ENCODE peak calls at places on chromosome 16, in five cellular contexts. N is AG10803, K is choroid plexus epithelial cell, E is fibroblast of pulmonary artery, W is psoas muscle. X is an unnamed sample.
A peak's percentile ranks its signal among the peaks of the same experiment; 100 is the strongest.

GRCh38 chr16:56726283-56726682 is 3.6 kb upstream of the NUP93 start:
- DNase-seq in N (no peak), K (no peak), E (no peak), W (no peak), X (no peak)

GRCh38 chr16:84925092-84925772 is 86.1 kb downstream of the ZDHHC7 start:
- DNase-seq in N (peak; percentile 15), K (peak; percentile 43), E (no peak), W (peak; percentile 74), X (no peak)

GRCh38 chr16:74793571-74793970 is 19.0 kb upstream of the FA2H start:
- DNase-seq in N (no peak), K (no peak), E (no peak), W (no peak), X (no peak)

GRCh38 chr16:12239953-12240485 is 263.5 kb downstream of the SNX29 start:
- DNase-seq in N (peak; percentile 74), K (peak; percentile 66), E (peak; percentile 72), W (no peak), X (no peak)

GRCh38 chr16:70685938-70686375 is at the start of gene MTSS2:
- DNase-seq in N (peak; percentile 89), K (peak; percentile 89), E (peak; percentile 83), W (peak; percentile 89), X (no peak)

GRCh38 chr16:1433756-1434155 is 2.9 kb downstream of the PERCC1 start:
- DNase-seq in N (no peak), K (no peak), E (no peak), W (no peak), X (no peak)

GRCh38 chr16:86789621-86790051 is 211.3 kb downstream of the FOXL1 start:
- DNase-seq in N (peak; percentile 53), K (no peak), E (no peak), W (no peak), X (no peak)

GRCh38 chr16:87366288-87366687 is 17.3 kb downstream of the FBXO31 start:
- DNase-seq in N (no peak), K (no peak), E (no peak), W (no peak), X (no peak)

GRCh38 chr16:89873109-89873821 is at the start of gene TCF25:
- DNase-seq in N (peak; percentile 73), K (peak; percentile 86), E (peak; percentile 87), W (peak; percentile 85), X (no peak)
- TF ChIP-seq CTCF in N (no peak), K (peak; percentile 8), E (no peak), W (no peak), X (no peak)

DNA sequence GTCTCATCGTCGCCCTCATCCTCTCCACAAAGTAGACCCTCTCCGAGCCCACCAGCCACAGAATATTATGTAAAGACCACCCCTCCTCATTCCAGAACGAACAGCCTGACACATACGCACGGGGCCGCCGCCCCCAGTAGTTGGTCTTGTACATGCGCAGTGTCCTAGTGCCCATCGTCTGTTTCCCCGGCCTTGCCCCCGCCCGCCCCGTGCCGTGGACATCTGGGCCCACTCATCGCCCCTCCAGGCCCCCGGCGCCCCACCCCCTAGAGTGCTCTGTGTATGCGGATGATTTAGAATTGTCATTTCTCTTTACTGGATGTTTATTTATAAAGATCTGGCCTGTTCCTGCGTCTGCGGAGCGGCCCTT is 475 bp upstream of the AMDHD2 start:
- DNase-seq in N (no peak), K (no peak), E (no peak), W (no peak), X (no peak)
- H3K4me3 ChIP-seq in N (peak overlapping the region; percentile 40), K (peak overlapping the region; percentile 40), E (peak overlapping the region; percentile 37), W (peak overlapping the region; percentile 73), X (peak overlapping the region; percentile 60)

GRCh38 chr16:59412275-59412841 is 678.2 kb upstream of the GOT2 start:
- DNase-seq in N (no peak), K (peak; percentile 61), E (no peak), W (no peak), X (no peak)
- TF ChIP-seq CTCF in N (peak; percentile 47), K (peak; percentile 76), E (no peak), W (no peak), X (no peak)

DNA sequence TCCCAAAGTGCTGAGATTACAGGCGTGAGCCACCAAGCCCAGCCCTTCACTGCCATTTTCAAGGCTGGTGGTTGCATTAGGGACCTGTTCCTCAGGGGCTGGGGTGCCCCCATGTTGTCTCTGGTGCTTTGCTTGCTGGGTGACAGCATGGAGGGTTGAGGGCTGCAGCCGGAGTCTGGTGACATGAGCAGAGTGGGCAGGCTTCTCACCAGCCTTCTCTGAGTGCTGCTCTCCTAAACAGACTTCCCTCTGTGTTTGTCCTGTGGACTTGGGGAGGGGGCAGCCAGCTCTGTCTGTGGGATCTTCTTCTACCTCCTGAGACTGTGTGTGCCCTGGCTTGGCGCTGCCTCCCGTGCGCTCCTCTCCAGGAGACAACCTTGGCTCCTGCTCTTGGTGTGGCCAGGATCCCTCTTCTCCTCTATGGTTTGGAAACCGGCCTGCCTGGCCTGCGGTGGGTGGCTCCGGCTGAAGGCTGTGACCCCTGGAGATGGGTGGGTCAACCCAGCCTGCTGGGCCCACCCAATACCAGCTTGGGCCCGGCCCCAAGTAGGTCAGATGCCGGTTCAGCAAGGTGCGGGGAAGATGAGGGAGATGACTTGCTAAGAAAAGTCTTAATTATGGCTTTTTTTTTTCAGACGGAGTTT is 72.1 kb downstream of the PDPK1 start:
- DNase-seq in N (no peak), K (no peak), E (no peak), W (no peak), X (no peak)
- H3K4me3 ChIP-seq in N (no peak overlapping the region), K (no peak overlapping the region), E (no peak overlapping the region), W (no peak overlapping the region), X (no peak overlapping the region)

DNA sequence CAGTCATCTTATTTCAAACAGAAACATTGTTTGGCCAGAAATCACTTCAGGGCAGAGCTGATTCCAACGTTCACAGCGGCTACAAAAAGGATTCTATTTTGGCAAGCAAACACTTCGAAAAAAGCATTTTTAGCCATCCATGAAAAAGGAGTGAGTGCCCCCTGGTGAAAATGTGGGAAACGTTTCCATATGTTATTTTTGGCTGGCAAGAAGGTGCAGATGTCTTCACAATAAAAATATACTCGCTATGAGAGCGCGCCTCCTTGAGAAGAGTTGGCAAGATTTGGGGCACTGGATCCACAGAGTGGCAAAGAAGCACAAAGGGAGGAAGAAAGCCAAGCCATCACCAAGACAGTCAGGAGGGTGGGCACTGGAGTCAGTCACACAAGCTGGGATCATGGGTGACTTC is 191.1 kb downstream of the CHD9NB start:
- DNase-seq in N (no peak), K (peak; percentile 0), E (peak; percentile 1), W (no peak), X (peak; percentile 7)
- TF ChIP-seq CTCF in N (no peak), K (no peak), E (peak; percentile 4), W (no peak), X (peak; percentile 73)

DNA sequence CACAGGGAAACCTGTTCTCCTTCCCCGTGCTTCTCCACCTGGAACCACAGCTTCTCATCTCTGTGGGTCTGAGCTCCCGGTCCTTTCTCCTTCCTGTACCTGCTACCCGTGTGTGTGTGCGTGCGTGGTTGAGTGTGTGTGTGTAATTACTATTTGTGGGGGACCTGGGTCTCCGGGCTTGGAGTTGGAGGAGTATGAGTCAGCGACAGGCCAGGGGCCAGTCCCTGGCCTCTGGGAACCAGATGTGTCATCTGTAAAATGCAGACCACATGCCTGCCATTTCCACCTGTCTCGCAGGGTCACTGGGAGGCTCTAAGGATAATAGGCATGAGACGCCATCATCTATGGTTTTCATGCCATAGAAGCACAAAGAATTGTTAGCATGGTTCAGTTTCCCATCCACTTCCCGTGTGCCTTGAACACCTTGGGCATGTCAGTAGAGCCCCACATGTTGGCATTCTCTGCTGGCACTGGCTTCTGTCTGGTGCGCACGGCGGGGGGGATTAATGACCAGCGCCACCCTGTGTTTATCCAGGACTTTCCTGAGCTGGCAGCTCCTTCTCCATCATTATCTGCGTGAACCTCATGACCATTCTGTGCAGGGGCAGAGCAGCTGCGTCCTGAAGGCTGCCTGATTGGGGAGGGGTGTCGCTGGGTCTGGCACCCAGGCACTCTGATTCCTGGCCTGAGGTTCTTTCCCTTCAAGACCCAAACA is 1.5 kb downstream of the ZNF205 start:
- DNase-seq in N (no peak), K (no peak), E (no peak), W (no peak), X (no peak)
- H3K4me3 ChIP-seq in N (peak overlapping the region; percentile 94), K (peak overlapping the region; percentile 80), E (peak overlapping the region; percentile 90), W (peak overlapping the region; percentile 71), X (peak overlapping the region; percentile 98)